ENCODE peak calls at places on chromosomes 7 and 10, in four cellular contexts. H, T, E and S are unnamed samples. For H4K20me1, the result is how much of the 10 kb centered on the place peaks cover.

GRCh38 chr10:61286695-61287094 is 166.5 kb downstream of the TMEM26 start:
- DNase-seq in E (no peak), T (no peak), H (no peak), S (no peak)

GRCh38 chr7:134685250-134685649 is 38.6 kb downstream of the BPGM start:
- DNase-seq in E (no peak), H (no peak), T (no peak), S (no peak)

GRCh38 chr7:67618569-67619543 is 622.2 kb downstream of the TYW1 start:
- DNase-seq in T (no peak), E (peak), H (no peak), S (peak)

GRCh38 chr7:149727053-149727452 is 46.3 kb downstream of the ZNF467 start:
- DNase-seq in H (no peak), T (no peak), E (no peak), S (no peak)

GRCh38 chr10:103833731-103834365 is 21.5 kb downstream of the SH3PXD2A start:
- DNase-seq in E (no peak), T (peak), H (no peak), S (peak)

GRCh38 chr7:113371376-113372043 is 253.2 kb upstream of the SMIM30 start:
- DNase-seq in H (no peak), T (no peak), E (no peak), S (no peak)

GRCh38 chr7:117759950-117760640 is 113.1 kb downstream of the CTTNBP2 start:
- DNase-seq in H (no peak), E (no peak), T (no peak), S (no peak)

GRCh38 chr7:2668401-2668800 is 19.6 kb upstream of the AMZ1 start:
- DNase-seq in E (no peak), T (no peak), H (no peak), S (no peak)

GRCh38 chr7:106178593-106179134 is 66.6 kb upstream of the SYPL1 start:
- DNase-seq in H (no peak), T (peak), E (no peak), S (no peak)

GRCh38 chr10:119633538-119634218 is 17.5 kb upstream of the BAG3 start:
- DNase-seq in H (no peak), E (no peak), T (no peak), S (no peak)

GRCh38 chr7:156034397-156034796 is 222.1 kb upstream of the SHH start:
- DNase-seq in H (no peak), T (no peak), E (no peak), S (no peak)

GRCh38 chr7:19623676-19624075 is 85.2 kb downstream of the POLR1F start:
- DNase-seq in T (no peak), H (no peak), E (no peak), S (no peak)

GRCh38 chr10:21634599-21635365 is 100.8 kb downstream of the MLLT10 start:
- DNase-seq in E (no peak), H (no peak), T (no peak), S (no peak)

GRCh38 chr7:69791739-69792138 is 193.5 kb downstream of the AUTS2 start:
- DNase-seq in E (no peak), T (no peak), H (no peak), S (no peak)

GRCh38 chr7:69796421-69796820 is 198.1 kb downstream of the AUTS2 start:
- DNase-seq in T (no peak), E (no peak), H (no peak), S (no peak)

GRCh38 chr7:69799990-69800389 is 201.7 kb downstream of the AUTS2 start:
- DNase-seq in E (no peak), T (no peak), H (no peak), S (no peak)

GRCh38 chr7:69799048-69799697 is 200.9 kb downstream of the AUTS2 start:
- DNase-seq in H (no peak), T (no peak), E (no peak), S (no peak)

DNA sequence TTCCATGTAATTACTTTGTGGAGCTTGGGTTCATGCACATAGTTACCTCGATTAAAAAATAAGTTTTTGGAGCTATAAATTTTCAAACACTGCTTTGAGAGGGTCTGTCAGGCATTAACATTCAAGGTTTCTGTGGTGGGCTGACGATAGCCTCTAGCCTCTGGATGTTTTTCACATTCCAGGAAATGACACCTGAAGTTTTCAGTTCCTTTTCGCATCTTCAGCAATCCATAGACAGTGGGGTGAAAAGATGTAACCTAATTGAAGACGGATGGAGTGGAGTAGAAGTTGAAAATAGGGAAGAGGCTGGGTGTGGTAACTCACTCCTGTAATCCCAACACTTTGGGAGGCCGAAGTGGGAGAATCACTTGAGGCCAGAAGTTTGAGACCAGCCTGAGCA is 197.7 kb downstream of the AUTS2 start:
- DNase-seq in E (no peak), T (no peak), H (no peak), S (no peak)
- H4K20me1 ChIP-seq in E (under half), T (under half), H (under half), S (under half)

DNA sequence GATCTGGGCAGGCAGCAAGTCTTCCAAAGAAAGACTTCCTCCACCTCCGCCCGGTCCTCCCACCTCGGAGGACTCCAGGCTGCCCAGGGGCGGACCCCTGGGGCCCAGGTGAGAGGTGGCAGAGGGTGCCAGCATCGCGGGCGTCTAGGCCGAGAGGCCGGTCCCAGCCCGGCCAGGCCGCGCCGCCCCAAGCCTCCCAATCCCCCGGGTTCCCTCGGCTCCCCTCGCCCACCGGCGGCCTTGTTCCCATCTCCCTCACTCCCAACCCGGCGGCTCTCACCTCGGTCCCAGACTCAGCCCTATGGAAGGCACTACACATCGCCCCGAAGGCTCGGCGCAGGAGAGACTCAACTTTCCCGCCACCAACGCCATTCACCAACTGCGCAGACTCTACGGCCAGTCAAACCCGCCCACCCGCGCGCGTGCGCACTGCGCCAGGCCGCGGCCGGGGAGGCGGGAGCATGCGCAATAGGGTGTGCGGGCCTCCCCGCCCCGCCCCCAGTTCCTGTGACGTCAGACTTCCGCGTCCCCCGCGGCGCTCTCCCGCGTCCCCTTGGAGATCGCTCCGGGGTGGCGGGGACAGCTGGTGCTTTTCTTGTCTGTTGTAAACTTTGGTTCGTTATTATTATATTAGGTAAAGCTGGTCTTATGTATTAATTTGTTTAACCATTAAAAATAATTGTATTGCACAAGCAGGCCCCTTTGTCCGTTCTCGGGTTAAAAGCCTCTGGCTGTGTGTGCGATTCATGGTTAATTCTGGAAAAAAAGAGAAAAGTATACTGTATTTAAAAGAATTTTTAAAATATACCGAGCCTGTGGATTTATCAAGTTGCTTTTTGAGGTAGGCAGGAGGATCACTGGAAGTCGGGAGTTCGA is at the start of gene XRCC2:
- DNase-seq in H (peak), T (peak), E (peak), S (peak)
- TF ChIP-seq REST in H (peak), T (no peak), E (no peak), S (no peak)

GRCh38 chr10:101060036-101060950 is 1.5 kb upstream of the KAZALD1 start:
- DNase-seq in T (peak), H (peak), E (peak), S (peak)
- H4K20me1 ChIP-seq in T (under half), H (under half), E (under half), S (under half)

GRCh38 chr10:123096452-123096851 is 39.3 kb upstream of the HMX3 start:
- DNase-seq in T (no peak), E (no peak), H (no peak), S (no peak)

GRCh38 chr10:123097039-123097438 is 38.7 kb upstream of the HMX3 start:
- DNase-seq in H (no peak), T (no peak), E (no peak), S (no peak)

GRCh38 chr10:123087786-123088185 is 48.0 kb upstream of the HMX3 start:
- DNase-seq in H (no peak), T (no peak), E (no peak), S (no peak)

GRCh38 chr10:123093489-123093888 is 42.3 kb upstream of the HMX3 start:
- DNase-seq in H (no peak), E (no peak), T (no peak), S (no peak)
- TF ChIP-seq REST in H (peak), E (peak), T (peak), S (peak)

GRCh38 chr10:11322698-11323097 is 288.8 kb downstream of the USP6NL start:
- DNase-seq in H (no peak), T (no peak), E (no peak), S (no peak)
- H4K20me1 ChIP-seq in H (under half), T (under half), E (under half), S (under half)

GRCh38 chr10:964988-965417 is 23.2 kb upstream of the GTPBP4 start:
- DNase-seq in T (no peak), H (no peak), E (no peak), S (no peak)
- TF ChIP-seq REST in T (no peak), H (no peak), E (no peak), S (no peak)

GRCh38 chr10:33569693-33570092 is 235.2 kb upstream of the NRP1 start:
- DNase-seq in T (no peak), H (no peak), E (no peak), S (no peak)
- H4K20me1 ChIP-seq in T (under half), H (under half), E (under half), S (under half)